ENCODE peak calls at places on chromosomes 13 and 19, in four cellular contexts. S is NT2/D1, N is spleen, L is pancreas. P is an unnamed sample.

GRCh38 chr13:41528021-41528420 is 70.7 kb downstream of the RGCC start:
- DNase-seq in S (no peak), N (no peak), L (no peak), P (no peak)

GRCh38 chr13:68358218-68358817 is 1128.2 kb upstream of the PCDH9 start:
- DNase-seq in S (no peak), N (no peak), L (no peak), P (no peak)

GRCh38 chr19:38386300-38386967 is 1.4 kb downstream of the GGN start:
- DNase-seq in S (no peak), N (no peak), L (peak; percentile 61), P (no peak)

GRCh38 chr19:56140583-56141415 is at the start of gene ZNF444:
- DNase-seq in S (peak; percentile 90), N (peak; percentile 99), L (peak; percentile 97), P (peak; percentile 98)

GRCh38 chr19:2167896-2168618 is 4.3 kb downstream of the DOT1L start:
- DNase-seq in S (no peak), N (peak; percentile 93), L (no peak), P (peak; percentile 82)

GRCh38 chr19:9789066-9789465 is 20.5 kb upstream of the ZNF846 start:
- DNase-seq in S (no peak), N (no peak), L (no peak), P (no peak)

GRCh38 chr13:89239361-89240127 is 1568.4 kb downstream of the SLITRK5 start:
- DNase-seq in S (no peak), N (no peak), L (no peak), P (no peak)

GRCh38 chr13:98941118-98941517 is 36.7 kb downstream of the DOCK9 start:
- DNase-seq in S (no peak), N (no peak), L (no peak), P (peak; percentile 20)

GRCh38 chr19:50204811-50205675 is 1.6 kb downstream of the MYH14 start:
- DNase-seq in S (peak; percentile 5), N (no peak), L (peak; percentile 93), P (no peak)

GRCh38 chr13:25276748-25277147 is 10.5 kb downstream of the MTMR6 start:
- DNase-seq in S (no peak), N (no peak), L (no peak), P (peak; percentile 56)

GRCh38 chr13:74134777-74135305 is 637 bp upstream of the KLF12 start:
- DNase-seq in S (no peak), N (no peak), L (peak; percentile 78), P (no peak)

GRCh38 chr19:1221141-1221903 is 15.7 kb downstream of the STK11 start:
- DNase-seq in S (no peak), N (no peak), L (peak; percentile 86), P (peak; percentile 65)

GRCh38 chr19:19627716-19628498 is at the start of gene LPAR2:
- DNase-seq in S (no peak), N (peak; percentile 94), L (peak; percentile 90), P (no peak)

GRCh38 chr19:55504252-55504603 is 16.0 kb downstream of the SSC5D start:
- DNase-seq in S (no peak), N (no peak), L (no peak), P (no peak)

GRCh38 chr19:18349524-18350128 is 9.2 kb downstream of the PGPEP1 start:
- DNase-seq in S (no peak), N (no peak), L (peak; percentile 84), P (peak; percentile 63)

GRCh38 chr19:37218592-37218935 is 550 bp downstream of the ZNF383 start:
- DNase-seq in S (no peak), N (no peak), L (no peak), P (peak; percentile 49)

GRCh38 chr13:89763011-89763410 is 1584.5 kb upstream of the MIR17HG start:
- DNase-seq in S (no peak), N (no peak), L (no peak), P (no peak)

GRCh38 chr13:44748439-44748838 is 172.3 kb upstream of the TSC22D1 start:
- DNase-seq in S (no peak), N (no peak), L (no peak), P (no peak)

GRCh38 chr13:44750618-44751017 is 174.5 kb upstream of the TSC22D1 start:
- DNase-seq in S (no peak), N (no peak), L (no peak), P (no peak)

GRCh38 chr13:44755872-44756271 is 179.7 kb upstream of the TSC22D1 start:
- DNase-seq in S (no peak), N (no peak), L (no peak), P (peak; percentile 82)

GRCh38 chr13:44749906-44750305 is 173.8 kb upstream of the TSC22D1 start:
- DNase-seq in S (no peak), N (no peak), L (no peak), P (no peak)

GRCh38 chr13:44752184-44752583 is 176.1 kb upstream of the TSC22D1 start:
- DNase-seq in S (no peak), N (no peak), L (no peak), P (no peak)
- H3K4me3 ChIP-seq in S (no peak overlapping the region), N (no peak overlapping the region), L (no peak overlapping the region), P (no peak overlapping the region)

DNA sequence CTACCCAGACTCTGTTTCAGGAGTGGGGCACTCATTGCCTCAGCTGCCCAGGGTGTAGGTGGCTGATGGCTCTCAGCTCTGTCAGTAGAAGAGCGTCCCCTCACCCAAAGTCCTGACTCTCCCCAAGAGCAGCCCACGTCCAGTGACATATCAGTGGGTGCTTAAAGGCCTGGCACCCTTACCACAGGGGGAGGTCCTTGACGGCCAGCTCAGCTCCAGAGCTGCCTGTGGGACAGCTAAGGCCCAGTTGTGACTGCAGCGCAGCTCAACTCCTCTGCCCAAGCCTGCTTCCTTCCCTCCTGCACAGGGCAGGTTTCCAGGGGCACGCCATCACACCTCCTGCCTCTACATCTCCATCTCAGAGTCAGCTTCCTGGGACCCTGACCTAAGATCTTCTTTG is 32.4 kb downstream of the GRIK5 start:
- DNase-seq in S (no peak), N (no peak), L (no peak), P (no peak)
- H3K4me3 ChIP-seq in S (no peak overlapping the region), N (no peak overlapping the region), L (no peak overlapping the region), P (no peak overlapping the region)

GRCh38 chr19:30920238-30920637 is 429.0 kb downstream of the TSHZ3 start:
- DNase-seq in S (no peak), N (no peak), L (no peak), P (no peak)

GRCh38 chr19:30923096-30923495 is 426.1 kb downstream of the TSHZ3 start:
- DNase-seq in S (no peak), N (no peak), L (no peak), P (no peak)

GRCh38 chr19:30919737-30920136 is 429.5 kb downstream of the TSHZ3 start:
- DNase-seq in S (no peak), N (no peak), L (no peak), P (no peak)

GRCh38 chr19:30927705-30928104 is 421.5 kb downstream of the TSHZ3 start:
- DNase-seq in S (no peak), N (no peak), L (no peak), P (no peak)

GRCh38 chr19:30924670-30925069 is 424.6 kb downstream of the TSHZ3 start:
- DNase-seq in S (no peak), N (no peak), L (no peak), P (no peak)
- H3K4me3 ChIP-seq in S (no peak overlapping the region), N (no peak overlapping the region), L (no peak overlapping the region), P (no peak overlapping the region)

GRCh38 chr19:41426116-41426841 is 895 bp downstream of the B3GNT8 start:
- DNase-seq in S (no peak), N (no peak), L (peak; percentile 67), P (no peak)
- H3K4me3 ChIP-seq in S (peak overlapping the region; percentile 45), N (peak overlapping the region; percentile 46), L (peak overlapping the region; percentile 40), P (no peak overlapping the region)

GRCh38 chr19:35609881-35610353 is 2.6 kb upstream of the HAUS5 start:
- DNase-seq in S (no peak), N (peak; percentile 82), L (no peak), P (no peak)

GRCh38 chr19:35612224-35612558 is 344 bp upstream of the HAUS5 start:
- DNase-seq in S (no peak), N (no peak), L (no peak), P (no peak)

GRCh38 chr19:35615036-35615435 is 2.5 kb downstream of the HAUS5 start:
- DNase-seq in S (no peak), N (no peak), L (no peak), P (no peak)

GRCh38 chr19:35612559-35613321 is at the start of gene HAUS5:
- DNase-seq in S (peak; percentile 85), N (peak; percentile 97), L (peak; percentile 98), P (peak; percentile 87)

DNA sequence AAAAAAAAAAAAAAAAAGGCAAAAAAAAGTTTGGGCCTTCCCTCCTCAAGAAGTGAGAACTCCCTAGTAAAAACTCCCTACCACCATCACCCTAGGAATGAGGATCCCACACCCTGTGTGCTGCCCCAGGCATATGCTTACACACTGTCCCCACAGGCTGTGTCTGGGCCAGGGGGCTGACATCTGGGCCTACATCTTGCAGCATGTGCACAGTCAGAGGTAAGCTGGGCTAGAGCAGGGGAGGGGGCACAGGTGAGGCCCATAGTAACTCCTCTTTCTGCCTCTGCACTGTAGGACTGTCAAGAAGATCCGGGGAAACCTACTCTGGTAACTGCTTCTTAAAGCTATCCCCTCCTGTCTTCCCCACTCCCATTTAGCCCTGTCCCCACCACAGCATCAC is 1.0 kb downstream of the HAUS5 start:
- DNase-seq in S (no peak), N (no peak), L (no peak), P (no peak)
- H3K4me3 ChIP-seq in S (no peak overlapping the region), N (no peak overlapping the region), L (no peak overlapping the region), P (no peak overlapping the region)

GRCh38 chr19:28465317-28466086 is 747.4 kb downstream of the UQCRFS1 start:
- DNase-seq in S (no peak), N (peak; percentile 54), L (no peak), P (peak; percentile 35)

GRCh38 chr19:28472111-28472510 is 740.8 kb downstream of the UQCRFS1 start:
- DNase-seq in S (no peak), N (peak; percentile 12), L (no peak), P (no peak)

GRCh38 chr19:28466107-28467045 is 746.6 kb downstream of the UQCRFS1 start:
- DNase-seq in S (peak; percentile 58), N (peak; percentile 71), L (peak; percentile 82), P (peak; percentile 61)

GRCh38 chr19:28469544-28469943 is 743.4 kb downstream of the UQCRFS1 start:
- DNase-seq in S (no peak), N (peak; percentile 10), L (no peak), P (no peak)

DNA sequence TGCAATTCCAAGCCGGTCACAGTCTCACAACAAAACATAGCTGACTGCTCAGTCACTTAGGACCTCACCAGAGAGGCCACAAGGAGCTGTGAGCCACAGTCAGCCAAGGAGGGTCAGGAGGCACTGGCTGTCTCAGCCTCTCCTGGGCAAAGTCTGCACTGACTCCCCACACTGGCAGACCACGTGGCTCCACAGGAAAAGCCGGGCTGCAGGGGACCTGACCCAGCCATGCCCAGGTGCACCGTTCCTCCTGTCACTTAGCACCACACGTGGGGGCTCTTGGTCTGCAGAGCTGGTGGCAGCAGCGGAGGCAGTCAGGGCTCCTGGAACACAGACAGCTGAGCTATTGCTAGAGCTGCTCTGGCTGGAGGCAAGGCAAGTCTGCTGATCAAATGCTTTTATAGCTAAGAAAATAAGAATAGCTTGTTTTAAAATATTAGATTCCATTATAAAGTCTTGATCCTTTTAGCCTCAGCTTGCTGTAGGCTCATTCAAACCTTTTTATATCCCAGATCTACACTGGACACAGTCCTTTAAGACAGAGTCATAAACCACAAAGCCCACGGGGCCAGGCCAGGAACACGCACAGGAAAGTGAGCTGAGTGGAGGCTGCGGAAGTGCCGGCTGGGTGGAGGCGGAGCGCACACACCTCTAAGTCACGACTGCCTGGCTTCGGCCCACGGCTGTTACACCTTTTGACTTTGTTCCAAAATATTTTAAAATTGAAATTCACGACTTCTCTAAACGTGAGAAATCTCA is 744.1 kb downstream of the UQCRFS1 start:
- DNase-seq in S (no peak), N (peak; percentile 85), L (peak; percentile 59), P (peak; percentile 57)
- H3K4me3 ChIP-seq in S (no peak overlapping the region), N (no peak overlapping the region), L (no peak overlapping the region), P (no peak overlapping the region)

GRCh38 chr13:75345191-75345590 is 136.8 kb downstream of the TBC1D4 start:
- DNase-seq in S (no peak), N (no peak), L (no peak), P (peak; percentile 17)
- H3K4me3 ChIP-seq in S (no peak overlapping the region), N (no peak overlapping the region), L (no peak overlapping the region), P (no peak overlapping the region)

P was measured in fibroblast of mammary gland.